ENCODE peak calls at places on chromosomes 6 and 20, in four cellular contexts. W is HepG2, G is K562, C is GM12878. N is an unnamed sample.

GRCh38 chr6:83844170-83844569 is 9.0 kb upstream of the RIPPLY2 start:
- DNase-seq in W (no peak), G (no peak), C (no peak), N (no peak)

GRCh38 chr6:64145658-64146057 is 510.1 kb downstream of the PHF3 start:
- DNase-seq in W (no peak), G (no peak), C (no peak), N (no peak)

GRCh38 chr6:1499798-1500197 is 109.9 kb upstream of the FOXC1 start:
- DNase-seq in W (no peak), G (no peak), C (no peak), N (no peak)

GRCh38 chr6:34810936-34811632 is 19.2 kb downstream of the BLTP3A start:
- DNase-seq in W (peak; percentile 52), G (no peak), C (peak; percentile 84), N (no peak)

GRCh38 chr20:11144114-11144513 is 470.3 kb upstream of the JAG1 start:
- DNase-seq in W (no peak), G (no peak), C (no peak), N (no peak)

GRCh38 chr20:54438166-54438565 is 37.2 kb upstream of the DOK5 start:
- DNase-seq in W (no peak), G (no peak), C (no peak), N (no peak)

GRCh38 chr6:137309078-137309762 is 90.0 kb upstream of the IFNGR1 start:
- DNase-seq in W (peak; percentile 56), G (peak; percentile 68), C (peak; percentile 15), N (peak; percentile 33)

GRCh38 chr6:147166360-147166944 is 37.8 kb upstream of the STXBP5 start:
- DNase-seq in W (no peak), G (peak; percentile 92), C (no peak), N (no peak)

GRCh38 chr20:43827940-43828562 is 86.6 kb upstream of the TOX2 start:
- DNase-seq in W (no peak), G (no peak), C (no peak), N (no peak)

GRCh38 chr20:4875578-4876067 is 125.7 kb downstream of the SLC23A2 start:
- DNase-seq in W (no peak), G (no peak), C (peak; percentile 58), N (no peak)

GRCh38 chr6:142885182-142885867 is 59.7 kb downstream of the HIVEP2 start:
- DNase-seq in W (peak; percentile 84), G (peak; percentile 31), C (peak; percentile 89), N (peak; percentile 30)
- TF ChIP-seq ETV6 in W (no peak), G (no peak), C (peak; percentile 69), N (no peak)

DNA sequence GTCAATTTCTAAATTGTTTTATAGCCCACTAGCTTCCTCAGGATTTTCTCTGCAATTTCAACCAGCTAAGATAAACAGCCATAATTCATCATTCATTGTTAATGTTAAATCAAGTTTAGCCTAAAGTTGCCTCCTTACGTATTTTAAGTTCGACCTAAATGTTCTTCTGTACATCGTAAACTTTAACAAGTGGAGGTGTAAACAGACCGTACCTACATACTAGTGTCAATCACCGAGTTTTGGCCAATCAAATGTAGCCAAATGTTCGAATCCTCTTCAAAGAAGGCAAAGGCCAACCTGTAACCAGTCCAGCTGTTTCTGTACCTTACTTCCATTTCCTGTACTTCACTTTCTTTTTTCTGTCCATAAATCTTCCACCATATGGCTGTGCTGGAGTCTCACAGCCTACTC is 13.5 kb downstream of the MBOAT1 start:
- DNase-seq in W (no peak), G (no peak), C (no peak), N (no peak)
- TF ChIP-seq ETV6 in W (no peak), G (no peak), C (no peak), N (no peak)

GRCh38 chr20:63517376-63518309 is 2.9 kb upstream of the PPDPF start:
- DNase-seq in W (no peak), G (no peak), C (no peak), N (no peak)
- TF ChIP-seq ETV6 in W (no peak), G (no peak), C (no peak), N (no peak)

GRCh38 chr6:149289966-149290365 is 27.5 kb upstream of the TAB2 start:
- DNase-seq in W (no peak), G (no peak), C (no peak), N (no peak)

GRCh38 chr6:149286905-149287304 is 30.6 kb upstream of the TAB2 start:
- DNase-seq in W (no peak), G (no peak), C (no peak), N (no peak)

GRCh38 chr6:149285626-149286025 is 31.9 kb upstream of the TAB2 start:
- DNase-seq in W (no peak), G (no peak), C (no peak), N (no peak)

GRCh38 chr6:149289192-149289741 is 28.2 kb upstream of the TAB2 start:
- DNase-seq in W (peak; percentile 18), G (no peak), C (no peak), N (no peak)

GRCh38 chr6:149284904-149285303 is 32.6 kb upstream of the TAB2 start:
- DNase-seq in W (no peak), G (no peak), C (no peak), N (no peak)
- TF ChIP-seq ETV6 in W (no peak), G (no peak), C (no peak), N (no peak)

GRCh38 chr6:48084201-48084600 is 26.8 kb downstream of the PTCHD4 start:
- DNase-seq in W (no peak), G (no peak), C (no peak), N (no peak)

GRCh38 chr6:48086187-48086586 is 24.8 kb downstream of the PTCHD4 start:
- DNase-seq in W (no peak), G (no peak), C (no peak), N (no peak)

GRCh38 chr6:48085131-48085741 is 25.8 kb downstream of the PTCHD4 start:
- DNase-seq in W (no peak), G (no peak), C (no peak), N (no peak)

GRCh38 chr6:48092550-48093217 is 18.3 kb downstream of the PTCHD4 start:
- DNase-seq in W (no peak), G (no peak), C (no peak), N (no peak)

GRCh38 chr6:48087448-48087847 is 23.5 kb downstream of the PTCHD4 start:
- DNase-seq in W (no peak), G (no peak), C (no peak), N (no peak)
- TF ChIP-seq ETV6 in W (no peak), G (no peak), C (no peak), N (no peak)

GRCh38 chr20:34558320-34559202 is at the start of gene MAP1LC3A:
- DNase-seq in W (no peak), G (peak; percentile 57), C (no peak), N (peak; percentile 95)
- TF ChIP-seq ETV6 in W (no peak), G (no peak), C (no peak), N (peak; percentile 48)

GRCh38 chr6:148747493-148748160 is 797 bp downstream of the UST start:
- DNase-seq in W (no peak), G (no peak), C (no peak), N (peak; percentile 80)

GRCh38 chr6:148746363-148747144 is at the start of gene UST:
- DNase-seq in W (no peak), G (peak; percentile 74), C (no peak), N (peak; percentile 89)

GRCh38 chr6:148743476-148743875 is 3.4 kb upstream of the UST start:
- DNase-seq in W (no peak), G (no peak), C (no peak), N (no peak)

GRCh38 chr6:148747145-148747492 is 289 bp downstream of the UST start:
- DNase-seq in W (no peak), G (no peak), C (no peak), N (peak; percentile 44)

DNA sequence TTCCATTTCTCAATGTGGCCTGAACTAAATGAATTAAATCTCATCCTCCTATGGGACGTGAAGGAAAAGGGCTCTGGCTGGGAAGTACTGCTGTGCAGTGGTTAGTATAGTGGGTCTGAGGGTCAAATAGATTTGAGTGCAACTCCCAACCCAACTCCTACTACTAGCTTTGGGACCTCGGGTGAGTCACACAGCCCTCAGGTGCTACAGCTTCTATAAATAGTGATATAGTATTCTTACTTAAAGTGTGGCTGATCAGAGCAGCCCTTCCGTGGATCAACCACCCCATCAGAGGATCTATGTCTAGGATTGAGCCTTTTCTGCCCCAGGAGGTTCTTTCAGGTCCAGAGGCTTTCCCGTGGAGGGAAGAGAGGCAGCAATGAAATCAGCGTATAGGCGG is 904 bp upstream of the UST start:
- DNase-seq in W (no peak), G (no peak), C (no peak), N (no peak)
- TF ChIP-seq ETV6 in W (no peak), G (no peak), C (no peak), N (no peak)

DNA sequence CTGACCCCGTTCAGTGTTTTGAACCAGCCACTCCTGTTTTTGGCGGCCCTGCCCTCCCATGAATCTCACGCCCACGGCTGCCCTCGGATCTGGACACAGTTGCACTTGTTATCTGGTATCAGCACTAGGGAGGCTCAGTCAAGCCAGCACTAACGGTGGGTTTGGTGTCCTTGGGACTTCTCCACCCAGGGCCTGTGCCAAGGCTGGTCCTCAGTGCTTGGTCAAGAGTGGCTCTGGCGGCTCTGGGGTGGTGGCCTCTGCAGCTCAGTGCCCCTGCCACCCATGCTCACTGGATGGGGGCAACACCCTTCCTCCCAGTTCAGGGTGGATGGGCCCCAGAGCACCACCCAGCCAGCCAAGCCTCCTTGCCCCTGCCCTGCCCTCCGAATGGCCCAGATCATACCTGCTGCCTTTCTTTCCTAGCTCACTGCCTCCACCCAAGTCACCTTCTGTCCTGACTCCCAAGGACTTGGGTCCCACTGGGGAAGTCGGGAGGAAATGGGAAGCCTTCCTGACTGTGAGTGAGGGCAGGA is 54.7 kb downstream of the SSR1 start:
- DNase-seq in W (no peak), G (peak; percentile 51), C (no peak), N (no peak)
- TF ChIP-seq ETV6 in W (no peak), G (no peak), C (no peak), N (no peak)

GRCh38 chr6:85600713-85601313 is 7.2 kb upstream of the SNX14 start:
- DNase-seq in W (no peak), G (no peak), C (no peak), N (no peak)
- TF ChIP-seq ETV6 in W (no peak), G (no peak), C (no peak), N (no peak)

DNA sequence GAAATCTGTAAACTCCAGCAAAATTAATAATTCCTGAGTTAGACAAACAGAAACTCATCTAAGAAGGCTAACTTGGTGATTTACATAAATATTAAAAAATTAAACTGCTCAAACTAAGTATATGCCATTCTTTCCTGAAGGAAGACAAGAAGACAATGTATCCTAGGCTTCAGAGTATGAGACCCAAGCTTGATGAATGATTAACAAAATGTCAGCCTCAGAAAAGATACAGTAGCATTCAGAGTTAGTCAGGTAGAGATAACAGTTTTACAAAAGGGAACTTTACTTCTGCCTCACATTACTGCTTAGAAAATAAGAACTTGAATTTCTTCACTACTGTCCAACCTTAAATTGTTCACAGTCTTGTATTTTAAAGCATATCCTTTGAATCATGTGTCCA is 12.0 kb downstream of the CSNK2A1 start:
- DNase-seq in W (peak; percentile 50), G (no peak), C (no peak), N (no peak)
- TF ChIP-seq ETV6 in W (no peak), G (no peak), C (no peak), N (no peak)